ENCODE peak calls at places on chromosomes 1 and 21, in seven cellular contexts. One of them, this sample, is unnamed. For H3K36me3 and H3K27me3, the result is how much of the 10 kb centered on the place peaks cover.

GRCh38 chr1:45982359-45982758 is 150.1 kb downstream of the PIK3R3 start:
- DNase-seq in HCT116: no peak
- DNase-seq in mammary epithelial cell: no peak
- DNase-seq in adrenal gland: no peak
- DNase-seq in DND-41: no peak
- DNase-seq in tibial nerve: no peak
- DNase-seq in IMR-90: no peak
- DNase-seq in this sample: no peak

GRCh38 chr1:54949971-54950360 is 30.5 kb upstream of the TMEM61 start:
- DNase-seq in HCT116: no peak
- DNase-seq in mammary epithelial cell: no peak
- DNase-seq in adrenal gland: no peak
- DNase-seq in DND-41: no peak
- DNase-seq in tibial nerve: peak
- DNase-seq in IMR-90: peak
- DNase-seq in this sample: no peak

GRCh38 chr1:40856116-40856515 is 6.0 kb downstream of the CITED4 start:
- DNase-seq in HCT116: no peak
- DNase-seq in mammary epithelial cell: no peak
- DNase-seq in adrenal gland: no peak
- DNase-seq in DND-41: no peak
- DNase-seq in tibial nerve: no peak
- DNase-seq in IMR-90: no peak
- DNase-seq in this sample: no peak

GRCh38 chr1:204806943-204807624 is 63.6 kb upstream of the NFASC start:
- DNase-seq in HCT116: peak
- DNase-seq in mammary epithelial cell: peak
- DNase-seq in adrenal gland: peak
- DNase-seq in DND-41: peak
- DNase-seq in tibial nerve: peak
- DNase-seq in IMR-90: peak
- DNase-seq in this sample: peak

GRCh38 chr1:115063238-115063901 is 25.9 kb downstream of the TSPAN2 start:
- DNase-seq in HCT116: no peak
- DNase-seq in mammary epithelial cell: peak
- DNase-seq in adrenal gland: no peak
- DNase-seq in DND-41: peak
- DNase-seq in tibial nerve: no peak
- DNase-seq in IMR-90: no peak
- DNase-seq in this sample: peak

GRCh38 chr21:14630556-14631069 is 84.5 kb upstream of the SAMSN1 start:
- DNase-seq in HCT116: no peak
- DNase-seq in mammary epithelial cell: no peak
- DNase-seq in adrenal gland: no peak
- DNase-seq in DND-41: no peak
- DNase-seq in tibial nerve: no peak
- DNase-seq in IMR-90: no peak
- DNase-seq in this sample: no peak

GRCh38 chr1:205449750-205450443 is 5.9 kb downstream of the BLACAT1 start:
- DNase-seq in HCT116: peak
- DNase-seq in mammary epithelial cell: peak
- DNase-seq in adrenal gland: no peak
- DNase-seq in DND-41: no peak
- DNase-seq in tibial nerve: no peak
- DNase-seq in IMR-90: peak
- DNase-seq in this sample: peak

GRCh38 chr1:180527270-180527669 is 24.9 kb upstream of the ACBD6 start:
- DNase-seq in HCT116: no peak
- DNase-seq in mammary epithelial cell: peak
- DNase-seq in adrenal gland: no peak
- DNase-seq in DND-41: no peak
- DNase-seq in tibial nerve: no peak
- DNase-seq in IMR-90: peak
- DNase-seq in this sample: peak

GRCh38 chr1:101757985-101758384 is 238.7 kb downstream of the OLFM3 start:
- DNase-seq in HCT116: no peak
- DNase-seq in mammary epithelial cell: peak
- DNase-seq in adrenal gland: no peak
- DNase-seq in DND-41: no peak
- DNase-seq in tibial nerve: no peak
- DNase-seq in IMR-90: no peak
- DNase-seq in this sample: peak

GRCh38 chr1:19484338-19484792 is 974 bp downstream of the CAPZB start:
- DNase-seq in HCT116: no peak
- DNase-seq in mammary epithelial cell: no peak
- DNase-seq in adrenal gland: no peak
- DNase-seq in DND-41: peak
- DNase-seq in tibial nerve: no peak
- DNase-seq in IMR-90: no peak
- DNase-seq in this sample: no peak

GRCh38 chr1:89608627-89609338 is 24.1 kb upstream of the LRRC8C start:
- DNase-seq in HCT116: no peak
- DNase-seq in mammary epithelial cell: peak
- DNase-seq in adrenal gland: no peak
- DNase-seq in DND-41: no peak
- DNase-seq in tibial nerve: no peak
- DNase-seq in IMR-90: no peak
- DNase-seq in this sample: no peak

GRCh38 chr1:89610457-89610991 is 22.4 kb upstream of the LRRC8C start:
- DNase-seq in HCT116: no peak
- DNase-seq in mammary epithelial cell: no peak
- DNase-seq in adrenal gland: no peak
- DNase-seq in DND-41: peak
- DNase-seq in tibial nerve: no peak
- DNase-seq in IMR-90: no peak
- DNase-seq in this sample: no peak

GRCh38 chr1:89609339-89609725 is 23.6 kb upstream of the LRRC8C start:
- DNase-seq in HCT116: no peak
- DNase-seq in mammary epithelial cell: no peak
- DNase-seq in adrenal gland: no peak
- DNase-seq in DND-41: no peak
- DNase-seq in tibial nerve: no peak
- DNase-seq in IMR-90: no peak
- DNase-seq in this sample: no peak

GRCh38 chr1:89611721-89612120 is 21.2 kb upstream of the LRRC8C start:
- DNase-seq in HCT116: no peak
- DNase-seq in mammary epithelial cell: no peak
- DNase-seq in adrenal gland: no peak
- DNase-seq in DND-41: no peak
- DNase-seq in tibial nerve: no peak
- DNase-seq in IMR-90: no peak
- DNase-seq in this sample: no peak

DNA sequence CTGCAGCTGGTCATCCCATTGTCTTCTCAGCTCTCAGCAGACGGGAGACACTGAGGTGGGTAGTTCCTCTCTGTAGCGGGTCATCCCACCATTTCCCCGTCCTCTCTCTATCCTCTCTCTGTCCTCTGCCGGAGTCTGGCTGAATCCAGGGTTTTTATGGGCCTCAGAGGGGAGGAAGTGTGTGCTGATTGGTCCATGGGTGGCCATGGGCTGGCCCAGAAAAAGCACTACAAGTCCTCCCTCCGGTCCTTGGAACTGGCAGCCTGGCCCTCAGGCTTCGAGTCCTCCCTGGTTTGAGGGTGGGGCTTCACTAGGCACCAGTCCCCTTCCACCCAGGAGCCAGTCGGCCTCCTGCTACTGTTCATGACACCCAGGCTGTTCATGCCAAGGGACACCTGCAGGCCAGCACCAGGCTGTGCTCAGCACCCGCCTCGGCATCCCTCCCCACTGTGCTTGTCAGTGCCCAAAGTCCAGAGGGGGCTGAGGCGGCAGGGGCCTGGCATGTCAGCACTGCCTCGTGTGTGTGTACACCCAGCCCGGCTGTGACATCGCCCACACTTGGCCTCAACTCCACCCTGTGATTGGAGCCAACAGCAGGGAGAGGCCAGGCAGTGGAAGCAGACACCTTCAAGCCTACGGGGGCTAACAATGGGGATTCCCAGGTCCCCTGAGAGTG is 23.0 kb upstream of the LRRC8C start:
- DNase-seq in HCT116: no peak
- DNase-seq in mammary epithelial cell: no peak
- DNase-seq in adrenal gland: no peak
- DNase-seq in DND-41: no peak
- DNase-seq in tibial nerve: no peak
- DNase-seq in IMR-90: no peak
- DNase-seq in this sample: no peak
- TF ChIP-seq CTCF in HCT116: no peak
- TF ChIP-seq CTCF in mammary epithelial cell: no peak
- TF ChIP-seq CTCF in adrenal gland: no peak
- TF ChIP-seq CTCF in DND-41: no peak
- TF ChIP-seq CTCF in tibial nerve: no peak
- TF ChIP-seq CTCF in IMR-90: no peak
- TF ChIP-seq CTCF in this sample: no peak

GRCh38 chr1:11706292-11706691 is 14.8 kb downstream of the DRAXIN start:
- DNase-seq in HCT116: no peak
- DNase-seq in mammary epithelial cell: no peak
- DNase-seq in adrenal gland: no peak
- DNase-seq in DND-41: no peak
- DNase-seq in tibial nerve: no peak
- DNase-seq in IMR-90: no peak
- DNase-seq in this sample: no peak

GRCh38 chr1:11711490-11711889 is 20.0 kb downstream of the DRAXIN start:
- DNase-seq in HCT116: no peak
- DNase-seq in mammary epithelial cell: no peak
- DNase-seq in adrenal gland: no peak
- DNase-seq in DND-41: no peak
- DNase-seq in tibial nerve: no peak
- DNase-seq in IMR-90: no peak
- DNase-seq in this sample: no peak

GRCh38 chr1:11712285-11712684 is 20.8 kb downstream of the DRAXIN start:
- DNase-seq in HCT116: no peak
- DNase-seq in mammary epithelial cell: no peak
- DNase-seq in adrenal gland: no peak
- DNase-seq in DND-41: no peak
- DNase-seq in tibial nerve: no peak
- DNase-seq in IMR-90: no peak
- DNase-seq in this sample: no peak

GRCh38 chr1:11707621-11708276 is 16.2 kb downstream of the DRAXIN start:
- DNase-seq in HCT116: no peak
- DNase-seq in mammary epithelial cell: no peak
- DNase-seq in adrenal gland: peak
- DNase-seq in DND-41: peak
- DNase-seq in tibial nerve: no peak
- DNase-seq in IMR-90: no peak
- DNase-seq in this sample: no peak

GRCh38 chr1:11708554-11709350 is 17.2 kb downstream of the DRAXIN start:
- DNase-seq in HCT116: no peak
- DNase-seq in mammary epithelial cell: no peak
- DNase-seq in adrenal gland: no peak
- DNase-seq in DND-41: no peak
- DNase-seq in tibial nerve: no peak
- DNase-seq in IMR-90: no peak
- DNase-seq in this sample: no peak
- H3K36me3 ChIP-seq in HCT116: under half
- H3K36me3 ChIP-seq in mammary epithelial cell: under half
- H3K36me3 ChIP-seq in adrenal gland: under half
- H3K36me3 ChIP-seq in DND-41: under half
- H3K36me3 ChIP-seq in tibial nerve: under half
- H3K36me3 ChIP-seq in IMR-90: under half
- H3K36me3 ChIP-seq in this sample: under half

GRCh38 chr1:3429766-3430165 is 24.7 kb upstream of the ARHGEF16 start:
- DNase-seq in HCT116: no peak
- DNase-seq in mammary epithelial cell: no peak
- DNase-seq in adrenal gland: no peak
- DNase-seq in DND-41: no peak
- DNase-seq in tibial nerve: no peak
- DNase-seq in IMR-90: no peak
- DNase-seq in this sample: no peak
- H3K27me3 ChIP-seq in HCT116: under half
- H3K27me3 ChIP-seq in mammary epithelial cell: under half
- H3K27me3 ChIP-seq in adrenal gland: under half
- H3K27me3 ChIP-seq in DND-41: under half
- H3K27me3 ChIP-seq in tibial nerve: under half
- H3K27me3 ChIP-seq in IMR-90: under half
- H3K27me3 ChIP-seq in this sample: under half

GRCh38 chr1:78325293-78325692 is 165.5 kb upstream of the PTGFR start:
- DNase-seq in HCT116: no peak
- DNase-seq in mammary epithelial cell: no peak
- DNase-seq in adrenal gland: no peak
- DNase-seq in DND-41: no peak
- DNase-seq in tibial nerve: no peak
- DNase-seq in IMR-90: no peak
- DNase-seq in this sample: no peak

GRCh38 chr1:78318011-78318410 is 172.8 kb upstream of the PTGFR start:
- DNase-seq in HCT116: no peak
- DNase-seq in mammary epithelial cell: no peak
- DNase-seq in adrenal gland: no peak
- DNase-seq in DND-41: no peak
- DNase-seq in tibial nerve: no peak
- DNase-seq in IMR-90: no peak
- DNase-seq in this sample: no peak

GRCh38 chr1:78323311-78323710 is 167.5 kb upstream of the PTGFR start:
- DNase-seq in HCT116: no peak
- DNase-seq in mammary epithelial cell: peak
- DNase-seq in adrenal gland: no peak
- DNase-seq in DND-41: no peak
- DNase-seq in tibial nerve: no peak
- DNase-seq in IMR-90: peak
- DNase-seq in this sample: peak

GRCh38 chr1:78319603-78320002 is 171.2 kb upstream of the PTGFR start:
- DNase-seq in HCT116: no peak
- DNase-seq in mammary epithelial cell: no peak
- DNase-seq in adrenal gland: no peak
- DNase-seq in DND-41: no peak
- DNase-seq in tibial nerve: no peak
- DNase-seq in IMR-90: no peak
- DNase-seq in this sample: no peak
- TF ChIP-seq CTCF in HCT116: no peak
- TF ChIP-seq CTCF in mammary epithelial cell: no peak
- TF ChIP-seq CTCF in adrenal gland: no peak
- TF ChIP-seq CTCF in DND-41: no peak
- TF ChIP-seq CTCF in tibial nerve: no peak
- TF ChIP-seq CTCF in IMR-90: no peak
- TF ChIP-seq CTCF in this sample: no peak

GRCh38 chr1:10160173-10160572 is 50.2 kb upstream of the KIF1B start:
- DNase-seq in HCT116: no peak
- DNase-seq in mammary epithelial cell: no peak
- DNase-seq in adrenal gland: no peak
- DNase-seq in DND-41: no peak
- DNase-seq in tibial nerve: no peak
- DNase-seq in IMR-90: no peak
- DNase-seq in this sample: no peak

GRCh38 chr1:10161121-10161520 is 49.2 kb upstream of the KIF1B start:
- DNase-seq in HCT116: no peak
- DNase-seq in mammary epithelial cell: no peak
- DNase-seq in adrenal gland: no peak
- DNase-seq in DND-41: no peak
- DNase-seq in tibial nerve: no peak
- DNase-seq in IMR-90: no peak
- DNase-seq in this sample: no peak

GRCh38 chr1:10161541-10162290 is 48.7 kb upstream of the KIF1B start:
- DNase-seq in HCT116: no peak
- DNase-seq in mammary epithelial cell: no peak
- DNase-seq in adrenal gland: no peak
- DNase-seq in DND-41: no peak
- DNase-seq in tibial nerve: no peak
- DNase-seq in IMR-90: no peak
- DNase-seq in this sample: no peak
- H3K36me3 ChIP-seq in HCT116: under half
- H3K36me3 ChIP-seq in mammary epithelial cell: under half
- H3K36me3 ChIP-seq in adrenal gland: under half
- H3K36me3 ChIP-seq in DND-41: under half
- H3K36me3 ChIP-seq in tibial nerve: half or more
- H3K36me3 ChIP-seq in IMR-90: under half
- H3K36me3 ChIP-seq in this sample: under half

GRCh38 chr1:202708456-202709275 is 1.6 kb downstream of the SYT2 start:
- DNase-seq in HCT116: no peak
- DNase-seq in mammary epithelial cell: no peak
- DNase-seq in adrenal gland: no peak
- DNase-seq in DND-41: no peak
- DNase-seq in tibial nerve: no peak
- DNase-seq in IMR-90: no peak
- DNase-seq in this sample: no peak
- H3K27me3 ChIP-seq in HCT116: half or more
- H3K27me3 ChIP-seq in mammary epithelial cell: under half
- H3K27me3 ChIP-seq in adrenal gland: half or more
- H3K27me3 ChIP-seq in DND-41: under half
- H3K27me3 ChIP-seq in tibial nerve: under half
- H3K27me3 ChIP-seq in IMR-90: half or more
- H3K27me3 ChIP-seq in this sample: under half

This sample was measured in bronchial epithelial cell.